ENCODE peak calls at places on chromosomes 2 and 18, in seven cellular contexts. One of them, this sample, is unnamed.

GRCh38 chr18:73774836-73775509 is 372.7 kb downstream of the FBXO15 start:
- DNase-seq in aorta: no peak
- DNase-seq in body of pancreas: peak; percentile 38
- DNase-seq in epithelial cell of esophagus: peak; percentile 19
- DNase-seq in choroid plexus epithelial cell: no peak
- DNase-seq in cardiac fibroblast: no peak
- DNase-seq in HepG2: no peak
- DNase-seq in this sample: no peak

GRCh38 chr2:187553908-187554703 is at the start of gene TFPI:
- DNase-seq in body of pancreas: peak; percentile 23
- DNase-seq in epithelial cell of esophagus: peak; percentile 37
- DNase-seq in aorta: no peak
- DNase-seq in HepG2: peak; percentile 64
- DNase-seq in cardiac fibroblast: peak; percentile 82
- DNase-seq in choroid plexus epithelial cell: peak; percentile 85
- DNase-seq in this sample: peak; percentile 28

GRCh38 chr2:9554841-9555337 is 741 bp downstream of the ADAM17 start:
- DNase-seq in choroid plexus epithelial cell: peak; percentile 95
- DNase-seq in HepG2: peak; percentile 29
- DNase-seq in cardiac fibroblast: peak; percentile 94
- DNase-seq in body of pancreas: peak; percentile 58
- DNase-seq in epithelial cell of esophagus: peak; percentile 84
- DNase-seq in aorta: no peak
- DNase-seq in this sample: peak; percentile 57

GRCh38 chr2:73907840-73908452 is 15.1 kb downstream of the ACTG2 start:
- DNase-seq in cardiac fibroblast: peak; percentile 32
- DNase-seq in HepG2: peak; percentile 37
- DNase-seq in aorta: no peak
- DNase-seq in choroid plexus epithelial cell: peak; percentile 93
- DNase-seq in body of pancreas: peak; percentile 19
- DNase-seq in epithelial cell of esophagus: peak; percentile 43
- DNase-seq in this sample: peak; percentile 59

GRCh38 chr2:88729061-88729745 is 37.7 kb downstream of the RPIA start:
- DNase-seq in choroid plexus epithelial cell: peak; percentile 35
- DNase-seq in HepG2: no peak
- DNase-seq in cardiac fibroblast: no peak
- DNase-seq in body of pancreas: no peak
- DNase-seq in epithelial cell of esophagus: peak; percentile 15
- DNase-seq in aorta: no peak
- DNase-seq in this sample: peak; percentile 10

GRCh38 chr18:6111726-6112125 is 216.4 kb upstream of the TMEM200C start:
- DNase-seq in aorta: no peak
- DNase-seq in HepG2: no peak
- DNase-seq in choroid plexus epithelial cell: no peak
- DNase-seq in body of pancreas: no peak
- DNase-seq in cardiac fibroblast: no peak
- DNase-seq in epithelial cell of esophagus: no peak
- DNase-seq in this sample: no peak

GRCh38 chr2:189719531-189719930 is 43.1 kb downstream of the OSGEPL1 start:
- DNase-seq in body of pancreas: no peak
- DNase-seq in aorta: no peak
- DNase-seq in epithelial cell of esophagus: peak; percentile 4
- DNase-seq in cardiac fibroblast: peak; percentile 1
- DNase-seq in HepG2: no peak
- DNase-seq in choroid plexus epithelial cell: peak; percentile 46
- DNase-seq in this sample: no peak

GRCh38 chr2:154623819-154624218 is 74.7 kb upstream of the KCNJ3 start:
- DNase-seq in aorta: peak; percentile 49
- DNase-seq in choroid plexus epithelial cell: peak; percentile 20
- DNase-seq in epithelial cell of esophagus: peak; percentile 60
- DNase-seq in HepG2: peak; percentile 42
- DNase-seq in cardiac fibroblast: peak; percentile 25
- DNase-seq in body of pancreas: peak; percentile 63
- DNase-seq in this sample: peak; percentile 11

GRCh38 chr2:65402339-65402738 is 30.1 kb downstream of the SPRED2 start:
- DNase-seq in epithelial cell of esophagus: no peak
- DNase-seq in cardiac fibroblast: no peak
- DNase-seq in aorta: no peak
- DNase-seq in HepG2: no peak
- DNase-seq in body of pancreas: no peak
- DNase-seq in choroid plexus epithelial cell: no peak
- DNase-seq in this sample: peak; percentile 11

GRCh38 chr2:224995419-224995818 is 46.8 kb downstream of the DOCK10 start:
- DNase-seq in choroid plexus epithelial cell: no peak
- DNase-seq in epithelial cell of esophagus: no peak
- DNase-seq in HepG2: no peak
- DNase-seq in cardiac fibroblast: no peak
- DNase-seq in body of pancreas: no peak
- DNase-seq in aorta: no peak
- DNase-seq in this sample: no peak

GRCh38 chr2:40251146-40251545 is 200.7 kb downstream of the SLC8A1 start:
- DNase-seq in body of pancreas: peak; percentile 61
- DNase-seq in choroid plexus epithelial cell: no peak
- DNase-seq in epithelial cell of esophagus: no peak
- DNase-seq in cardiac fibroblast: no peak
- DNase-seq in aorta: no peak
- DNase-seq in HepG2: no peak
- DNase-seq in this sample: no peak

GRCh38 chr2:191625016-191625415 is 52.9 kb upstream of the NABP1 start:
- DNase-seq in aorta: peak; percentile 59
- DNase-seq in cardiac fibroblast: peak; percentile 39
- DNase-seq in choroid plexus epithelial cell: peak; percentile 86
- DNase-seq in HepG2: peak; percentile 75
- DNase-seq in body of pancreas: peak; percentile 24
- DNase-seq in epithelial cell of esophagus: no peak
- DNase-seq in this sample: no peak

GRCh38 chr18:13147146-13147545 is 71.4 kb upstream of the LDLRAD4 start:
- DNase-seq in aorta: no peak
- DNase-seq in epithelial cell of esophagus: no peak
- DNase-seq in cardiac fibroblast: no peak
- DNase-seq in HepG2: peak; percentile 47
- DNase-seq in choroid plexus epithelial cell: peak; percentile 29
- DNase-seq in body of pancreas: no peak
- DNase-seq in this sample: no peak

GRCh38 chr2:75523313-75524275 is 37.1 kb downstream of the EVA1A start:
- DNase-seq in choroid plexus epithelial cell: peak; percentile 86
- DNase-seq in HepG2: peak; percentile 100
- DNase-seq in epithelial cell of esophagus: peak; percentile 83
- DNase-seq in cardiac fibroblast: peak; percentile 41
- DNase-seq in body of pancreas: no peak
- DNase-seq in aorta: no peak
- DNase-seq in this sample: peak; percentile 45

GRCh38 chr18:36349552-36349951 is 52.0 kb downstream of the FHOD3 start:
- DNase-seq in aorta: no peak
- DNase-seq in body of pancreas: peak; percentile 25
- DNase-seq in HepG2: no peak
- DNase-seq in choroid plexus epithelial cell: no peak
- DNase-seq in epithelial cell of esophagus: peak; percentile 45
- DNase-seq in cardiac fibroblast: no peak
- DNase-seq in this sample: no peak

GRCh38 chr2:84906900-84907714 is 1.7 kb downstream of the TMSB10 start:
- DNase-seq in cardiac fibroblast: peak; percentile 94
- DNase-seq in HepG2: peak; percentile 57
- DNase-seq in aorta: peak; percentile 79
- DNase-seq in body of pancreas: peak; percentile 72
- DNase-seq in choroid plexus epithelial cell: peak; percentile 83
- DNase-seq in epithelial cell of esophagus: peak; percentile 89
- DNase-seq in this sample: peak; percentile 55

GRCh38 chr18:58639751-58640427 is 11.0 kb upstream of the ALPK2 start:
- DNase-seq in aorta: no peak
- DNase-seq in HepG2: no peak
- DNase-seq in cardiac fibroblast: peak; percentile 38
- DNase-seq in epithelial cell of esophagus: peak; percentile 81
- DNase-seq in body of pancreas: no peak
- DNase-seq in choroid plexus epithelial cell: peak; percentile 80
- DNase-seq in this sample: peak; percentile 30

GRCh38 chr2:108377411-108377810 is 343 bp upstream of the SULT1C4 start:
- DNase-seq in choroid plexus epithelial cell: peak; percentile 83
- DNase-seq in aorta: no peak
- DNase-seq in HepG2: peak; percentile 20
- DNase-seq in body of pancreas: no peak
- DNase-seq in cardiac fibroblast: no peak
- DNase-seq in epithelial cell of esophagus: no peak
- DNase-seq in this sample: no peak
- H3K4me3 ChIP-seq in choroid plexus epithelial cell: peak overlapping the region; percentile 39
- H3K4me3 ChIP-seq in aorta: no peak overlapping the region
- H3K4me3 ChIP-seq in HepG2: peak overlapping the region; percentile 74
- H3K4me3 ChIP-seq in body of pancreas: no peak overlapping the region
- H3K4me3 ChIP-seq in cardiac fibroblast: no peak overlapping the region
- H3K4me3 ChIP-seq in epithelial cell of esophagus: no peak overlapping the region
- H3K4me3 ChIP-seq in this sample: no peak overlapping the region

GRCh38 chr2:120518819-120519218 is 172.9 kb downstream of the INHBB start:
- DNase-seq in cardiac fibroblast: no peak
- DNase-seq in epithelial cell of esophagus: no peak
- DNase-seq in HepG2: no peak
- DNase-seq in aorta: no peak
- DNase-seq in choroid plexus epithelial cell: no peak
- DNase-seq in body of pancreas: no peak
- DNase-seq in this sample: no peak

GRCh38 chr2:120516323-120517314 is 170.7 kb downstream of the INHBB start:
- DNase-seq in choroid plexus epithelial cell: peak; percentile 62
- DNase-seq in cardiac fibroblast: peak; percentile 44
- DNase-seq in body of pancreas: no peak
- DNase-seq in HepG2: peak; percentile 69
- DNase-seq in epithelial cell of esophagus: no peak
- DNase-seq in aorta: no peak
- DNase-seq in this sample: no peak

GRCh38 chr2:120519469-120519868 is 173.5 kb downstream of the INHBB start:
- DNase-seq in cardiac fibroblast: no peak
- DNase-seq in aorta: no peak
- DNase-seq in choroid plexus epithelial cell: no peak
- DNase-seq in body of pancreas: no peak
- DNase-seq in HepG2: no peak
- DNase-seq in epithelial cell of esophagus: no peak
- DNase-seq in this sample: no peak

GRCh38 chr2:120515759-120516295 is 169.9 kb downstream of the INHBB start:
- DNase-seq in choroid plexus epithelial cell: no peak
- DNase-seq in epithelial cell of esophagus: no peak
- DNase-seq in cardiac fibroblast: no peak
- DNase-seq in aorta: no peak
- DNase-seq in body of pancreas: no peak
- DNase-seq in HepG2: no peak
- DNase-seq in this sample: no peak

GRCh38 chr2:120517790-120518469 is 172.0 kb downstream of the INHBB start:
- DNase-seq in aorta: no peak
- DNase-seq in body of pancreas: no peak
- DNase-seq in choroid plexus epithelial cell: no peak
- DNase-seq in epithelial cell of esophagus: no peak
- DNase-seq in HepG2: no peak
- DNase-seq in cardiac fibroblast: no peak
- DNase-seq in this sample: no peak
- H3K4me3 ChIP-seq in aorta: no peak overlapping the region
- H3K4me3 ChIP-seq in body of pancreas: no peak overlapping the region
- H3K4me3 ChIP-seq in choroid plexus epithelial cell: no peak overlapping the region
- H3K4me3 ChIP-seq in epithelial cell of esophagus: no peak overlapping the region
- H3K4me3 ChIP-seq in HepG2: no peak overlapping the region
- H3K4me3 ChIP-seq in cardiac fibroblast: no peak overlapping the region
- H3K4me3 ChIP-seq in this sample: no peak overlapping the region

GRCh38 chr2:172549131-172549530 is 6.8 kb upstream of the PDK1 start:
- DNase-seq in cardiac fibroblast: no peak
- DNase-seq in choroid plexus epithelial cell: no peak
- DNase-seq in HepG2: no peak
- DNase-seq in aorta: no peak
- DNase-seq in body of pancreas: no peak
- DNase-seq in epithelial cell of esophagus: no peak
- DNase-seq in this sample: no peak

GRCh38 chr2:172554352-172555271 is 1.3 kb upstream of the PDK1 start:
- DNase-seq in choroid plexus epithelial cell: peak; percentile 10
- DNase-seq in HepG2: no peak
- DNase-seq in epithelial cell of esophagus: no peak
- DNase-seq in aorta: no peak
- DNase-seq in cardiac fibroblast: no peak
- DNase-seq in body of pancreas: no peak
- DNase-seq in this sample: no peak

GRCh38 chr2:172550419-172550818 is 5.5 kb upstream of the PDK1 start:
- DNase-seq in cardiac fibroblast: no peak
- DNase-seq in epithelial cell of esophagus: no peak
- DNase-seq in choroid plexus epithelial cell: no peak
- DNase-seq in aorta: no peak
- DNase-seq in HepG2: no peak
- DNase-seq in body of pancreas: no peak
- DNase-seq in this sample: no peak

GRCh38 chr2:172552547-172553291 is 3.2 kb upstream of the PDK1 start:
- DNase-seq in choroid plexus epithelial cell: peak; percentile 96
- DNase-seq in aorta: no peak
- DNase-seq in cardiac fibroblast: peak; percentile 93
- DNase-seq in HepG2: no peak
- DNase-seq in body of pancreas: no peak
- DNase-seq in epithelial cell of esophagus: peak; percentile 66
- DNase-seq in this sample: peak; percentile 70

GRCh38 chr2:172551266-172551665 is 4.6 kb upstream of the PDK1 start:
- DNase-seq in aorta: no peak
- DNase-seq in choroid plexus epithelial cell: peak; percentile 81
- DNase-seq in body of pancreas: no peak
- DNase-seq in epithelial cell of esophagus: no peak
- DNase-seq in cardiac fibroblast: peak; percentile 60
- DNase-seq in HepG2: no peak
- DNase-seq in this sample: no peak
- H3K4me3 ChIP-seq in aorta: no peak overlapping the region
- H3K4me3 ChIP-seq in choroid plexus epithelial cell: no peak overlapping the region
- H3K4me3 ChIP-seq in body of pancreas: no peak overlapping the region
- H3K4me3 ChIP-seq in epithelial cell of esophagus: no peak overlapping the region
- H3K4me3 ChIP-seq in cardiac fibroblast: no peak overlapping the region
- H3K4me3 ChIP-seq in HepG2: no peak overlapping the region
- H3K4me3 ChIP-seq in this sample: no peak overlapping the region

GRCh38 chr2:200618590-200619021 is 32.8 kb downstream of the AOX1 start:
- DNase-seq in epithelial cell of esophagus: peak; percentile 51
- DNase-seq in HepG2: no peak
- DNase-seq in cardiac fibroblast: peak; percentile 88
- DNase-seq in choroid plexus epithelial cell: peak; percentile 91
- DNase-seq in body of pancreas: no peak
- DNase-seq in aorta: no peak
- DNase-seq in this sample: peak; percentile 43

GRCh38 chr2:200616656-200617055 is 30.8 kb downstream of the AOX1 start:
- DNase-seq in HepG2: no peak
- DNase-seq in choroid plexus epithelial cell: peak; percentile 63
- DNase-seq in body of pancreas: no peak
- DNase-seq in cardiac fibroblast: peak; percentile 57
- DNase-seq in aorta: no peak
- DNase-seq in epithelial cell of esophagus: no peak
- DNase-seq in this sample: peak; percentile 46

GRCh38 chr2:200617089-200618050 is 31.6 kb downstream of the AOX1 start:
- DNase-seq in epithelial cell of esophagus: no peak
- DNase-seq in aorta: no peak
- DNase-seq in choroid plexus epithelial cell: peak; percentile 42
- DNase-seq in HepG2: no peak
- DNase-seq in cardiac fibroblast: peak; percentile 86
- DNase-seq in body of pancreas: no peak
- DNase-seq in this sample: no peak

GRCh38 chr2:200618051-200618419 is 32.2 kb downstream of the AOX1 start:
- DNase-seq in epithelial cell of esophagus: no peak
- DNase-seq in cardiac fibroblast: no peak
- DNase-seq in body of pancreas: no peak
- DNase-seq in choroid plexus epithelial cell: no peak
- DNase-seq in HepG2: no peak
- DNase-seq in aorta: no peak
- DNase-seq in this sample: no peak

DNA sequence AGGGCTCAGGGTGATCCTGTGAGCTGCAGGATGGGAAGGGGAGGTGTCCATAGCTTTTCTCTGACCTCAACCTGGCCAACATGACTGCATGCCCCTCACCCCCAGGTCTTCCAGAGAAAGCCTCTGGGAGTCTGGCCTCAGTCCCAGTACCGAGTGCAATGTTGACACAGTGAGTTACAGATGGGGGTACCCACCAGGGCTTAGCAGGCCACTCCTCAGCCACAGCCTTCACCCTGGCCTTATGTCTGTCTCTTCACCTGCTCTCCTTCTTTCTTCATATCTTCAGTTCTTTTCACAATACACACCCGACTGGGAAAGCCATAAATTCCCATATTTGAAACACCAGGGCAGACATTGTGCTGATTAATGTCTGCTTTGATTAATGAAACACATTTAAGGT is 33.5 kb downstream of the AOX1 start:
- DNase-seq in HepG2: no peak
- DNase-seq in body of pancreas: peak; percentile 69
- DNase-seq in cardiac fibroblast: no peak
- DNase-seq in epithelial cell of esophagus: no peak
- DNase-seq in choroid plexus epithelial cell: peak; percentile 47
- DNase-seq in aorta: no peak
- DNase-seq in this sample: no peak
- H3K4me3 ChIP-seq in HepG2: no peak overlapping the region
- H3K4me3 ChIP-seq in body of pancreas: no peak overlapping the region
- H3K4me3 ChIP-seq in cardiac fibroblast: no peak overlapping the region
- H3K4me3 ChIP-seq in epithelial cell of esophagus: no peak overlapping the region
- H3K4me3 ChIP-seq in choroid plexus epithelial cell: no peak overlapping the region
- H3K4me3 ChIP-seq in aorta: no peak overlapping the region
- H3K4me3 ChIP-seq in this sample: no peak overlapping the region